ENCODE peak calls at places on chromosomes 12 and 14, in six cellular contexts. K is stimulated activated CD4-positive, alpha-beta T cell treated with anti-CD3 and anti-CD28 coated beads, Interleukin-12 subunit alpha, Interleukin-12 subunit beta, amount 100 ng/mL, for 24 hours; N is EH; C is left lobe of liver; D is T-helper 1 cell; F is Karpas-422. S is an unnamed sample.

GRCh38 chr12:54220092-54220557 is 31.3 kb upstream of the SMUG1 start:
- DNase-seq in K (peak; percentile 29), N (peak; percentile 84), C (peak; percentile 62), D (peak; percentile 38), F (peak; percentile 91), S (no peak)

GRCh38 chr14:100891051-100891450 is 12.5 kb downstream of the RTL1 start:
- DNase-seq in K (no peak), N (no peak), C (peak; percentile 28), D (no peak), F (no peak), S (no peak)

GRCh38 chr14:60602312-60602711 is 47.0 kb downstream of the SIX1 start:
- DNase-seq in K (no peak), N (no peak), C (no peak), D (no peak), F (no peak), S (no peak)

GRCh38 chr12:120134307-120134980 is 17.9 kb upstream of the RAB35 start:
- DNase-seq in K (no peak), N (no peak), C (no peak), D (no peak), F (no peak), S (no peak)

GRCh38 chr12:51622564-51622963 is 31.5 kb downstream of the SCN8A start:
- DNase-seq in K (no peak), N (peak; percentile 76), C (no peak), D (no peak), F (no peak), S (no peak)

GRCh38 chr12:40971911-40972310 is 216.2 kb upstream of the PDZRN4 start:
- DNase-seq in K (no peak), N (peak; percentile 3), C (no peak), D (no peak), F (no peak), S (no peak)

GRCh38 chr12:53166837-53167236 is 13.7 kb upstream of the ZNF740 start:
- DNase-seq in K (no peak), N (no peak), C (no peak), D (no peak), F (no peak), S (no peak)

GRCh38 chr14:91149462-91149861 is 35.6 kb downstream of the DGLUCY start:
- DNase-seq in K (no peak), N (peak; percentile 99), C (peak; percentile 85), D (no peak), F (no peak), S (no peak)

GRCh38 chr12:106632797-106633450 is 50.1 kb downstream of the RFX4 start:
- DNase-seq in K (no peak), N (peak; percentile 31), C (no peak), D (no peak), F (no peak), S (no peak)

GRCh38 chr14:36513451-36514277 is 6.4 kb downstream of the NKX2-1 start:
- DNase-seq in K (no peak), N (no peak), C (no peak), D (no peak), F (no peak), S (no peak)

GRCh38 chr12:128381537-128381936 is 114.6 kb downstream of the TMEM132C start:
- DNase-seq in K (no peak), N (no peak), C (no peak), D (no peak), F (no peak), S (no peak)

GRCh38 chr12:57340104-57340503 is 89.1 kb upstream of the STAC3 start:
- DNase-seq in K (no peak), N (peak; percentile 76), C (no peak), D (no peak), F (no peak), S (no peak)

GRCh38 chr12:1651946-1652345 is 22.9 kb downstream of the WNT5B start:
- DNase-seq in K (no peak), N (no peak), C (no peak), D (no peak), F (no peak), S (no peak)

GRCh38 chr12:95605875-95606274 is 54.6 kb upstream of the USP44 start:
- DNase-seq in K (no peak), N (peak; percentile 78), C (no peak), D (no peak), F (no peak), S (no peak)

GRCh38 chr14:66993512-66993911 is 195.7 kb upstream of the GARIN2 start:
- DNase-seq in K (no peak), N (no peak), C (no peak), D (no peak), F (no peak), S (no peak)

GRCh38 chr12:28024231-28024995 is 51.9 kb upstream of the PTHLH start:
- DNase-seq in K (no peak), N (peak; percentile 87), C (no peak), D (no peak), F (no peak), S (no peak)

GRCh38 chr12:49260831-49261363 is 4.0 kb upstream of the TUBA1C start:
- DNase-seq in K (no peak), N (no peak), C (no peak), D (no peak), F (no peak), S (no peak)

GRCh38 chr14:86003998-86004397 is 474.1 kb downstream of the FLRT2 start:
- DNase-seq in K (no peak), N (peak; percentile 2), C (peak; percentile 68), D (no peak), F (no peak), S (no peak)

GRCh38 chr14:58193542-58193941 is 6.4 kb upstream of the ACTR10 start:
- DNase-seq in K (no peak), N (peak; percentile 47), C (no peak), D (no peak), F (no peak), S (no peak)

GRCh38 chr12:14614704-14615121 is 47.0 kb upstream of the PLBD1 start:
- DNase-seq in K (no peak), N (no peak), C (no peak), D (no peak), F (peak; percentile 89), S (no peak)

GRCh38 chr12:58504539-58504938 is 415.8 kb downstream of the LRIG3 start:
- DNase-seq in K (no peak), N (peak; percentile 68), C (no peak), D (no peak), F (no peak), S (no peak)

GRCh38 chr14:22177870-22178269 is 411.2 kb downstream of the DAD1 start:
- DNase-seq in K (no peak), N (no peak), C (no peak), D (no peak), F (no peak), S (no peak)

GRCh38 chr14:60090864-60091519 is 731 bp upstream of the PCNX4 start:
- DNase-seq in K (no peak), N (peak; percentile 68), C (peak; percentile 55), D (peak; percentile 3), F (peak; percentile 85), S (no peak)

GRCh38 chr12:65278576-65279386 is at the start of gene MSRB3:
- DNase-seq in K (no peak), N (peak; percentile 89), C (peak; percentile 58), D (no peak), F (no peak), S (peak; percentile 92)

S was measured in osteocyte.